ENCODE peak calls at places on chromosome 1, in five cellular contexts. Y, Q, D, P and T are unnamed samples.

GRCh38 chr1:37537378-37537777 is 16.7 kb downstream of the SNIP1 start:
- DNase-seq in Y (no peak), D (no peak), Q (no peak), P (no peak), T (peak; percentile 58)

GRCh38 chr1:71245246-71245645 is 164.4 kb upstream of the ZRANB2 start:
- DNase-seq in Q (no peak), Y (no peak), P (no peak), D (no peak), T (no peak)

GRCh38 chr1:50270926-50271325 is 152.3 kb downstream of the DMRTA2 start:
- DNase-seq in D (no peak), Q (no peak), Y (no peak), P (no peak), T (no peak)

GRCh38 chr1:85576642-85577420 is 3.7 kb upstream of the CCN1 start:
- DNase-seq in Q (peak; percentile 69), D (peak; percentile 96), Y (peak; percentile 79), P (peak; percentile 87), T (peak; percentile 92)

GRCh38 chr1:162371611-162372010 is 5.0 kb downstream of the SPATA46 start:
- DNase-seq in P (no peak), Y (no peak), D (no peak), Q (no peak), T (no peak)

GRCh38 chr1:223129229-223129851 is 13.7 kb downstream of the TLR5 start:
- DNase-seq in Q (peak; percentile 65), Y (no peak), D (peak; percentile 93), P (peak; percentile 74), T (peak; percentile 54)

GRCh38 chr1:229001467-229001866 is 266.2 kb downstream of the RHOU start:
- DNase-seq in Q (no peak), Y (no peak), D (no peak), P (no peak), T (no peak)

GRCh38 chr1:209398330-209398991 is 185.1 kb upstream of the CAMK1G start:
- DNase-seq in Q (no peak), D (peak; percentile 75), P (no peak), Y (no peak), T (peak; percentile 96)

GRCh38 chr1:158095737-158096335 is 84.9 kb upstream of the CD1D start:
- DNase-seq in Y (no peak), P (peak; percentile 42), Q (peak; percentile 57), D (no peak), T (peak; percentile 47)

GRCh38 chr1:102733491-102734236 is 374.7 kb downstream of the COL11A1 start:
- DNase-seq in Y (no peak), P (no peak), Q (no peak), D (no peak), T (peak; percentile 6)

GRCh38 chr1:12616709-12617373 is 1.2 kb downstream of the DHRS3 start:
- DNase-seq in P (peak; percentile 43), Y (no peak), Q (peak; percentile 45), D (no peak), T (no peak)

GRCh38 chr1:113835686-113836290 is 23.5 kb upstream of the RSBN1 start:
- DNase-seq in Q (peak; percentile 64), P (no peak), Y (no peak), D (no peak), T (peak; percentile 79)

GRCh38 chr1:89081005-89081404 is 16.0 kb upstream of the GBP1 start:
- DNase-seq in D (no peak), P (no peak), Q (no peak), Y (no peak), T (no peak)

GRCh38 chr1:159076753-159077656 is at the start of gene AIM2:
- DNase-seq in D (no peak), P (no peak), Q (peak; percentile 85), Y (no peak), T (no peak)

GRCh38 chr1:172273668-172274396 is 146.7 kb upstream of the C1orf105 start:
- DNase-seq in Q (peak; percentile 46), D (no peak), P (no peak), Y (no peak), T (peak; percentile 22)

GRCh38 chr1:233328661-233329498 is 1.4 kb downstream of the MAP3K21 start:
- DNase-seq in D (peak; percentile 75), Y (no peak), Q (peak; percentile 60), P (no peak), T (no peak)

GRCh38 chr1:227951624-227952373 is 4.1 kb upstream of the WNT9A start:
- DNase-seq in Y (no peak), Q (peak; percentile 69), P (no peak), D (no peak), T (no peak)

GRCh38 chr1:156386134-156386901 is 17.3 kb downstream of the RHBG start:
- DNase-seq in D (no peak), Y (no peak), P (no peak), Q (no peak), T (no peak)

GRCh38 chr1:163824006-163824405 is 502.3 kb downstream of the NUF2 start:
- DNase-seq in Y (no peak), D (no peak), Q (no peak), P (no peak), T (peak; percentile 78)

GRCh38 chr1:15152318-15153183 is 996 bp upstream of the TMEM51 start:
- DNase-seq in P (peak; percentile 93), Y (peak; percentile 51), Q (peak; percentile 41), D (peak; percentile 95), T (peak; percentile 89)

GRCh38 chr1:15154480-15155036 is 1.0 kb downstream of the TMEM51 start:
- DNase-seq in Y (no peak), Q (no peak), P (peak; percentile 25), D (peak; percentile 88), T (no peak)

GRCh38 chr1:15155191-15155590 is 1.6 kb downstream of the TMEM51 start:
- DNase-seq in Q (no peak), P (no peak), D (no peak), Y (no peak), T (no peak)

GRCh38 chr1:15153184-15153841 is at the start of gene TMEM51:
- DNase-seq in Y (no peak), P (peak; percentile 61), Q (no peak), D (peak; percentile 94), T (peak; percentile 64)

GRCh38 chr1:15153842-15154479 is 414 bp downstream of the TMEM51 start:
- DNase-seq in D (peak; percentile 86), P (peak; percentile 57), Y (no peak), Q (no peak), T (peak; percentile 64)
- H3K4me3 ChIP-seq in D (peak overlapping the region; percentile 92), P (peak overlapping the region; percentile 64), Y (peak overlapping the region; percentile 84), Q (no peak overlapping the region), T (peak overlapping the region; percentile 63)

GRCh38 chr1:219837994-219838294 is 90.4 kb downstream of the SLC30A10 start:
- DNase-seq in Q (no peak), Y (no peak), P (no peak), D (no peak), T (no peak)
- H3K4me3 ChIP-seq in Q (no peak overlapping the region), Y (no peak overlapping the region), P (no peak overlapping the region), D (no peak overlapping the region), T (no peak overlapping the region)

DNA sequence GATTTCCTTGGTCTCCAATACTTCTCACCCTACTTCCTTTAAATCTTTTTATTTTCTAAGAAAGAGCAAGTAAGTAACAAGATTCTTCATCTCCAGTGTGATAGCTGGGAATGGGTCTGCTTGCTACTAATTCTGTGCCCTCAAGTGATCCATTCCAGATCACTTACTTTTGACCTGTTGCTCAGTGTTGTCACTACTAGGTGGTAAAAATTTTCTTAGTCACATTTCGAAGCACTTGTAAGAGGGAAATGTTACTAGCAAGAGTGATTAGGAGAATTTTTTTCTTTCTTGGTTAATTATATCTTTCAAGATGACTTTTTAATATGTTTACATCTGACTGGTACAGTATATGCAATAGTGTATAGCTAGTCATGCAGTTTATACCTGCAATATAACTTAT is 2.2 kb downstream of the UBAP2L start:
- DNase-seq in P (no peak), Y (no peak), Q (no peak), D (no peak), T (no peak)
- H3K4me3 ChIP-seq in P (no peak overlapping the region), Y (no peak overlapping the region), Q (peak overlapping the region; percentile 96), D (no peak overlapping the region), T (peak overlapping the region; percentile 87)

GRCh38 chr1:19390166-19390850 is 78.2 kb downstream of the SLC66A1 start:
- DNase-seq in D (peak; percentile 77), P (no peak), Y (no peak), Q (no peak), T (no peak)

GRCh38 chr1:19393051-19393450 is 80.9 kb downstream of the SLC66A1 start:
- DNase-seq in D (peak; percentile 57), Q (no peak), P (no peak), Y (no peak), T (no peak)

GRCh38 chr1:19391596-19391981 is 79.5 kb downstream of the SLC66A1 start:
- DNase-seq in P (no peak), D (peak; percentile 70), Q (no peak), Y (no peak), T (no peak)

GRCh38 chr1:19390901-19391595 is 78.9 kb downstream of the SLC66A1 start:
- DNase-seq in D (peak; percentile 56), Y (no peak), Q (peak; percentile 45), P (peak; percentile 67), T (peak; percentile 72)

DNA sequence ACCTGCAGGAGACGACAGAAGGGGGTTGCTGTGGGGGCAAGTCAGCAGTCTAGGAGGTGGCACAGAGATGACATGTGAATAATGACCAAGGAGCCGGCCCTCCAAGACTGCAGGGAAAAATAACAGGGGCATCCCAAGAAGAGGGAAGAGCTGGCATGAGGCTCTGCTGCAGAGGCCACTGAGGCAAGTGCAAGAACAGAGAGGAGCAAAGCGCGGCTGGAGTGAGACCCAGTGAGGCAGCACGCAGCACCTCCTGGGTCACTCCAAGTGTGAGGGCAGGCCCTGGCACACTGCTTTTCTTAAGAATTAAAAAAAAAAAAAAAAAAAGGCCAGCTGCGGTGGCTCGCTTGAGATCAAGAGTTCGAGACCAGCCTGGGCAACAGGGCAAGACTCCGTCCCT is 80.1 kb downstream of the SLC66A1 start:
- DNase-seq in P (no peak), Y (no peak), Q (no peak), D (peak; percentile 50), T (no peak)
- H3K4me3 ChIP-seq in P (no peak overlapping the region), Y (no peak overlapping the region), Q (no peak overlapping the region), D (no peak overlapping the region), T (no peak overlapping the region)